ENCODE peak calls at places on chromosomes 13 and 19, in eight cellular contexts. One of them, this sample, is unnamed.

GRCh38 chr13:100707818-100708740 is 33.5 kb upstream of the TMTC4 start:
- DNase-seq in ascending aorta: no peak
- DNase-seq in putamen: no peak
- DNase-seq in GM23338: no peak
- DNase-seq in GM04504: no peak
- DNase-seq in neural crest cell: no peak
- DNase-seq in anterior cingulate cortex: no peak
- DNase-seq in lower lobe of right lung: no peak
- DNase-seq in this sample: no peak

GRCh38 chr19:48630289-48631036 is 6.7 kb downstream of the DBP start:
- DNase-seq in neural crest cell: no peak
- DNase-seq in putamen: no peak
- DNase-seq in anterior cingulate cortex: peak; percentile 62
- DNase-seq in ascending aorta: peak; percentile 51
- DNase-seq in GM23338: peak; percentile 88
- DNase-seq in GM04504: no peak
- DNase-seq in lower lobe of right lung: peak; percentile 75
- DNase-seq in this sample: peak; percentile 61

GRCh38 chr13:106689906-106690305 is 122.0 kb upstream of the ARGLU1 start:
- DNase-seq in GM04504: no peak
- DNase-seq in GM23338: no peak
- DNase-seq in putamen: no peak
- DNase-seq in ascending aorta: no peak
- DNase-seq in lower lobe of right lung: no peak
- DNase-seq in anterior cingulate cortex: no peak
- DNase-seq in neural crest cell: no peak
- DNase-seq in this sample: no peak

GRCh38 chr19:13968999-13969398 is 16.7 kb downstream of the DCAF15 start:
- DNase-seq in ascending aorta: no peak
- DNase-seq in putamen: no peak
- DNase-seq in GM23338: no peak
- DNase-seq in neural crest cell: no peak
- DNase-seq in lower lobe of right lung: no peak
- DNase-seq in GM04504: no peak
- DNase-seq in anterior cingulate cortex: no peak
- DNase-seq in this sample: no peak

GRCh38 chr13:35994131-35994966 is 136.8 kb downstream of the DCLK1 start:
- DNase-seq in GM04504: peak; percentile 89
- DNase-seq in neural crest cell: no peak
- DNase-seq in anterior cingulate cortex: no peak
- DNase-seq in putamen: no peak
- DNase-seq in GM23338: no peak
- DNase-seq in lower lobe of right lung: no peak
- DNase-seq in ascending aorta: peak; percentile 16
- DNase-seq in this sample: no peak

GRCh38 chr13:23621316-23621645 is 51.1 kb downstream of the TNFRSF19 start:
- DNase-seq in ascending aorta: no peak
- DNase-seq in GM04504: peak; percentile 70
- DNase-seq in putamen: no peak
- DNase-seq in anterior cingulate cortex: no peak
- DNase-seq in lower lobe of right lung: no peak
- DNase-seq in GM23338: no peak
- DNase-seq in neural crest cell: no peak
- DNase-seq in this sample: no peak

GRCh38 chr19:55228403-55229031 is at the start of gene TMEM86B:
- DNase-seq in putamen: no peak
- DNase-seq in ascending aorta: no peak
- DNase-seq in neural crest cell: no peak
- DNase-seq in lower lobe of right lung: no peak
- DNase-seq in GM04504: no peak
- DNase-seq in anterior cingulate cortex: no peak
- DNase-seq in GM23338: no peak
- DNase-seq in this sample: no peak

GRCh38 chr19:49530708-49531107 is 2.9 kb downstream of the RCN3 start:
- DNase-seq in neural crest cell: no peak
- DNase-seq in ascending aorta: no peak
- DNase-seq in anterior cingulate cortex: no peak
- DNase-seq in GM04504: no peak
- DNase-seq in putamen: no peak
- DNase-seq in lower lobe of right lung: no peak
- DNase-seq in GM23338: no peak
- DNase-seq in this sample: no peak

GRCh38 chr13:35988648-35989081 is 142.5 kb downstream of the DCLK1 start:
- DNase-seq in anterior cingulate cortex: no peak
- DNase-seq in putamen: no peak
- DNase-seq in GM04504: no peak
- DNase-seq in ascending aorta: no peak
- DNase-seq in GM23338: peak; percentile 53
- DNase-seq in lower lobe of right lung: no peak
- DNase-seq in neural crest cell: no peak
- DNase-seq in this sample: no peak

GRCh38 chr13:41544824-41545707 is 87.7 kb downstream of the RGCC start:
- DNase-seq in lower lobe of right lung: no peak
- DNase-seq in ascending aorta: no peak
- DNase-seq in anterior cingulate cortex: no peak
- DNase-seq in neural crest cell: no peak
- DNase-seq in GM23338: no peak
- DNase-seq in putamen: no peak
- DNase-seq in GM04504: no peak
- DNase-seq in this sample: no peak

GRCh38 chr13:98664047-98664446 is 87.1 kb upstream of the STK24 start:
- DNase-seq in GM04504: no peak
- DNase-seq in putamen: peak; percentile 57
- DNase-seq in ascending aorta: no peak
- DNase-seq in anterior cingulate cortex: no peak
- DNase-seq in neural crest cell: no peak
- DNase-seq in GM23338: no peak
- DNase-seq in lower lobe of right lung: no peak
- DNase-seq in this sample: no peak

GRCh38 chr13:67137044-67137735 is 92.9 kb downstream of the PCDH9 start:
- DNase-seq in ascending aorta: no peak
- DNase-seq in neural crest cell: no peak
- DNase-seq in putamen: no peak
- DNase-seq in anterior cingulate cortex: no peak
- DNase-seq in lower lobe of right lung: no peak
- DNase-seq in GM23338: no peak
- DNase-seq in GM04504: no peak
- DNase-seq in this sample: no peak

GRCh38 chr19:37987356-37988332 is 80.6 kb downstream of the SIPA1L3 start:
- DNase-seq in GM23338: peak; percentile 77
- DNase-seq in anterior cingulate cortex: no peak
- DNase-seq in ascending aorta: no peak
- DNase-seq in GM04504: no peak
- DNase-seq in putamen: no peak
- DNase-seq in lower lobe of right lung: no peak
- DNase-seq in neural crest cell: no peak
- DNase-seq in this sample: peak; percentile 34

GRCh38 chr13:32228330-32229041 is 86.7 kb downstream of the ZAR1L start:
- DNase-seq in anterior cingulate cortex: no peak
- DNase-seq in GM04504: no peak
- DNase-seq in GM23338: peak; percentile 36
- DNase-seq in lower lobe of right lung: no peak
- DNase-seq in ascending aorta: no peak
- DNase-seq in putamen: no peak
- DNase-seq in neural crest cell: no peak
- DNase-seq in this sample: no peak

GRCh38 chr19:35722897-35723296 is 5.1 kb downstream of the KMT2B start:
- DNase-seq in lower lobe of right lung: no peak
- DNase-seq in anterior cingulate cortex: no peak
- DNase-seq in GM23338: no peak
- DNase-seq in GM04504: no peak
- DNase-seq in neural crest cell: no peak
- DNase-seq in ascending aorta: no peak
- DNase-seq in putamen: no peak
- DNase-seq in this sample: no peak

GRCh38 chr19:2461751-2462634 is 5.2 kb upstream of the LMNB2 start:
- DNase-seq in neural crest cell: peak; percentile 40
- DNase-seq in anterior cingulate cortex: no peak
- DNase-seq in putamen: no peak
- DNase-seq in GM23338: peak; percentile 80
- DNase-seq in lower lobe of right lung: peak; percentile 58
- DNase-seq in ascending aorta: no peak
- DNase-seq in GM04504: no peak
- DNase-seq in this sample: peak; percentile 65

GRCh38 chr19:1047696-1048147 is 7.8 kb downstream of the ABCA7 start:
- DNase-seq in GM04504: no peak
- DNase-seq in GM23338: peak; percentile 84
- DNase-seq in putamen: no peak
- DNase-seq in lower lobe of right lung: no peak
- DNase-seq in neural crest cell: no peak
- DNase-seq in anterior cingulate cortex: no peak
- DNase-seq in ascending aorta: no peak
- DNase-seq in this sample: no peak

GRCh38 chr13:32390484-32390883 is 37.4 kb downstream of the N4BP2L1 start:
- DNase-seq in ascending aorta: no peak
- DNase-seq in anterior cingulate cortex: no peak
- DNase-seq in GM04504: no peak
- DNase-seq in putamen: no peak
- DNase-seq in lower lobe of right lung: no peak
- DNase-seq in GM23338: no peak
- DNase-seq in neural crest cell: no peak
- DNase-seq in this sample: no peak

GRCh38 chr13:25678398-25678797 is 306.6 kb downstream of the ATP8A2 start:
- DNase-seq in lower lobe of right lung: no peak
- DNase-seq in putamen: no peak
- DNase-seq in neural crest cell: no peak
- DNase-seq in ascending aorta: no peak
- DNase-seq in GM23338: no peak
- DNase-seq in anterior cingulate cortex: no peak
- DNase-seq in GM04504: no peak
- DNase-seq in this sample: no peak

GRCh38 chr13:97279913-97280312 is 57.8 kb downstream of the MBNL2 start:
- DNase-seq in GM23338: no peak
- DNase-seq in lower lobe of right lung: no peak
- DNase-seq in ascending aorta: no peak
- DNase-seq in GM04504: no peak
- DNase-seq in anterior cingulate cortex: no peak
- DNase-seq in neural crest cell: no peak
- DNase-seq in putamen: no peak
- DNase-seq in this sample: no peak

GRCh38 chr19:1981253-1981652 is 34.3 kb downstream of the BTBD2 start:
- DNase-seq in GM04504: no peak
- DNase-seq in putamen: no peak
- DNase-seq in GM23338: no peak
- DNase-seq in ascending aorta: no peak
- DNase-seq in lower lobe of right lung: no peak
- DNase-seq in neural crest cell: no peak
- DNase-seq in anterior cingulate cortex: no peak
- DNase-seq in this sample: no peak

GRCh38 chr19:41328818-41329220 is 18.8 kb downstream of the CCDC97 start:
- DNase-seq in putamen: no peak
- DNase-seq in GM23338: no peak
- DNase-seq in ascending aorta: no peak
- DNase-seq in anterior cingulate cortex: no peak
- DNase-seq in neural crest cell: no peak
- DNase-seq in GM04504: no peak
- DNase-seq in lower lobe of right lung: no peak
- DNase-seq in this sample: no peak

GRCh38 chr13:96020155-96020575 is 33.0 kb downstream of the UGGT2 start:
- DNase-seq in neural crest cell: peak; percentile 7
- DNase-seq in lower lobe of right lung: no peak
- DNase-seq in anterior cingulate cortex: no peak
- DNase-seq in putamen: peak; percentile 47
- DNase-seq in GM23338: peak; percentile 74
- DNase-seq in ascending aorta: no peak
- DNase-seq in GM04504: peak; percentile 28
- DNase-seq in this sample: peak; percentile 55

GRCh38 chr19:50315773-50316448 is 13.3 kb downstream of the KCNC3 start:
- DNase-seq in GM23338: peak; percentile 86
- DNase-seq in lower lobe of right lung: no peak
- DNase-seq in anterior cingulate cortex: no peak
- DNase-seq in GM04504: no peak
- DNase-seq in neural crest cell: no peak
- DNase-seq in ascending aorta: no peak
- DNase-seq in putamen: no peak
- DNase-seq in this sample: no peak

GRCh38 chr19:35509018-35509652 is 4.3 kb downstream of the DMKN start:
- DNase-seq in putamen: no peak
- DNase-seq in ascending aorta: no peak
- DNase-seq in anterior cingulate cortex: no peak
- DNase-seq in lower lobe of right lung: peak; percentile 84
- DNase-seq in GM23338: peak; percentile 78
- DNase-seq in GM04504: no peak
- DNase-seq in neural crest cell: no peak
- DNase-seq in this sample: peak; percentile 23

GRCh38 chr19:55677572-55678028 is 2.6 kb downstream of the EPN1 start:
- DNase-seq in lower lobe of right lung: peak; percentile 40
- DNase-seq in putamen: no peak
- DNase-seq in neural crest cell: no peak
- DNase-seq in ascending aorta: no peak
- DNase-seq in GM04504: no peak
- DNase-seq in GM23338: no peak
- DNase-seq in anterior cingulate cortex: no peak
- DNase-seq in this sample: peak; percentile 45

GRCh38 chr19:1904385-1905070 is 671 bp upstream of the ADAT3 start:
- DNase-seq in neural crest cell: no peak
- DNase-seq in lower lobe of right lung: peak; percentile 68
- DNase-seq in ascending aorta: no peak
- DNase-seq in GM04504: no peak
- DNase-seq in anterior cingulate cortex: no peak
- DNase-seq in GM23338: peak; percentile 92
- DNase-seq in putamen: peak; percentile 39
- DNase-seq in this sample: no peak

GRCh38 chr13:85212692-85213091 is 586.5 kb downstream of the SLITRK6 start:
- DNase-seq in GM23338: no peak
- DNase-seq in lower lobe of right lung: no peak
- DNase-seq in ascending aorta: no peak
- DNase-seq in putamen: no peak
- DNase-seq in GM04504: no peak
- DNase-seq in anterior cingulate cortex: no peak
- DNase-seq in neural crest cell: no peak
- DNase-seq in this sample: no peak

GRCh38 chr19:47111081-47111589 is 2.4 kb downstream of the ZC3H4 start:
- DNase-seq in anterior cingulate cortex: no peak
- DNase-seq in ascending aorta: no peak
- DNase-seq in neural crest cell: no peak
- DNase-seq in GM04504: no peak
- DNase-seq in GM23338: no peak
- DNase-seq in putamen: peak; percentile 45
- DNase-seq in lower lobe of right lung: peak; percentile 59
- DNase-seq in this sample: no peak

GRCh38 chr13:104477256-104477655 is 1411.0 kb upstream of the SLC10A2 start:
- DNase-seq in neural crest cell: no peak
- DNase-seq in GM23338: no peak
- DNase-seq in anterior cingulate cortex: no peak
- DNase-seq in lower lobe of right lung: no peak
- DNase-seq in putamen: no peak
- DNase-seq in ascending aorta: no peak
- DNase-seq in GM04504: no peak
- DNase-seq in this sample: no peak

GRCh38 chr19:17394891-17395415 is 957 bp upstream of the CCDC194 start:
- DNase-seq in GM23338: peak; percentile 97
- DNase-seq in putamen: no peak
- DNase-seq in GM04504: no peak
- DNase-seq in lower lobe of right lung: peak; percentile 80
- DNase-seq in neural crest cell: peak; percentile 51
- DNase-seq in anterior cingulate cortex: no peak
- DNase-seq in ascending aorta: no peak
- DNase-seq in this sample: peak; percentile 71

GRCh38 chr19:4694211-4694987 is 24.3 kb upstream of the MYDGF start:
- DNase-seq in neural crest cell: no peak
- DNase-seq in anterior cingulate cortex: peak; percentile 48
- DNase-seq in ascending aorta: no peak
- DNase-seq in lower lobe of right lung: no peak
- DNase-seq in GM04504: peak; percentile 86
- DNase-seq in GM23338: no peak
- DNase-seq in putamen: peak; percentile 34
- DNase-seq in this sample: no peak

GRCh38 chr13:39317284-39317683 is 279.0 kb downstream of the NHLRC3 start:
- DNase-seq in GM04504: peak; percentile 25
- DNase-seq in lower lobe of right lung: no peak
- DNase-seq in anterior cingulate cortex: no peak
- DNase-seq in neural crest cell: no peak
- DNase-seq in putamen: no peak
- DNase-seq in GM23338: no peak
- DNase-seq in ascending aorta: no peak
- DNase-seq in this sample: no peak

GRCh38 chr19:17681505-17682125 is 6.5 kb downstream of the UNC13A start:
- DNase-seq in GM04504: no peak
- DNase-seq in anterior cingulate cortex: no peak
- DNase-seq in ascending aorta: no peak
- DNase-seq in lower lobe of right lung: no peak
- DNase-seq in neural crest cell: peak; percentile 64
- DNase-seq in GM23338: peak; percentile 85
- DNase-seq in putamen: no peak
- DNase-seq in this sample: peak; percentile 65

This sample was measured in endothelial cell.